ENCODE peak calls at places on chromosomes 2 and 18, in six cellular contexts. One of them, this sample, is unnamed.

GRCh38 chr2:134301099-134301970 is 47.5 kb downstream of the MGAT5 start:
- DNase-seq in EL: peak; percentile 49
- DNase-seq in AG09319: no peak
- DNase-seq in Peyer's patch: no peak
- DNase-seq in A549: no peak
- DNase-seq in right lobe of liver: no peak
- DNase-seq in this sample: no peak

GRCh38 chr18:35508746-35509338 is 11.1 kb upstream of the INO80C start:
- DNase-seq in AG09319: no peak
- DNase-seq in A549: no peak
- DNase-seq in Peyer's patch: no peak
- DNase-seq in EL: no peak
- DNase-seq in right lobe of liver: no peak
- DNase-seq in this sample: peak; percentile 44

GRCh38 chr2:182496596-182496995 is 69.8 kb upstream of the PDE1A start:
- DNase-seq in Peyer's patch: no peak
- DNase-seq in right lobe of liver: no peak
- DNase-seq in A549: no peak
- DNase-seq in AG09319: no peak
- DNase-seq in EL: no peak
- DNase-seq in this sample: no peak

GRCh38 chr18:35581555-35582309 is at the start of gene GALNT1:
- DNase-seq in EL: peak; percentile 13
- DNase-seq in AG09319: no peak
- DNase-seq in right lobe of liver: peak; percentile 60
- DNase-seq in Peyer's patch: peak; percentile 64
- DNase-seq in A549: no peak
- DNase-seq in this sample: peak; percentile 67

GRCh38 chr2:43879261-43879660 is 40.5 kb downstream of the ABCG8 start:
- DNase-seq in right lobe of liver: no peak
- DNase-seq in EL: no peak
- DNase-seq in AG09319: no peak
- DNase-seq in Peyer's patch: no peak
- DNase-seq in A549: no peak
- DNase-seq in this sample: no peak

GRCh38 chr2:88187038-88187676 is 17.0 kb downstream of the THNSL2 start:
- DNase-seq in EL: peak; percentile 50
- DNase-seq in A549: peak; percentile 44
- DNase-seq in Peyer's patch: peak; percentile 79
- DNase-seq in right lobe of liver: peak; percentile 79
- DNase-seq in AG09319: no peak
- DNase-seq in this sample: peak; percentile 95

GRCh38 chr2:152370783-152371182 is 35.8 kb downstream of the FMNL2 start:
- DNase-seq in EL: no peak
- DNase-seq in AG09319: no peak
- DNase-seq in A549: no peak
- DNase-seq in Peyer's patch: no peak
- DNase-seq in right lobe of liver: no peak
- DNase-seq in this sample: no peak

GRCh38 chr2:67896131-67896865 is 166.5 kb downstream of the C1D start:
- DNase-seq in A549: no peak
- DNase-seq in EL: no peak
- DNase-seq in AG09319: no peak
- DNase-seq in right lobe of liver: no peak
- DNase-seq in Peyer's patch: no peak
- DNase-seq in this sample: no peak

GRCh38 chr2:21037671-21038108 is 6.2 kb downstream of the APOB start:
- DNase-seq in right lobe of liver: no peak
- DNase-seq in EL: no peak
- DNase-seq in Peyer's patch: no peak
- DNase-seq in AG09319: no peak
- DNase-seq in A549: no peak
- DNase-seq in this sample: no peak

GRCh38 chr2:222238072-222238471 is 60.7 kb downstream of the PAX3 start:
- DNase-seq in right lobe of liver: no peak
- DNase-seq in AG09319: no peak
- DNase-seq in A549: no peak
- DNase-seq in Peyer's patch: no peak
- DNase-seq in EL: no peak
- DNase-seq in this sample: no peak

GRCh38 chr2:11748018-11748860 is 1.8 kb downstream of the LPIN1 start:
- DNase-seq in right lobe of liver: no peak
- DNase-seq in EL: no peak
- DNase-seq in A549: no peak
- DNase-seq in AG09319: no peak
- DNase-seq in Peyer's patch: no peak
- DNase-seq in this sample: no peak

GRCh38 chr2:241994556-241995213 is 125.2 kb downstream of the RTP5 start:
- DNase-seq in EL: no peak
- DNase-seq in Peyer's patch: peak; percentile 30
- DNase-seq in A549: no peak
- DNase-seq in AG09319: no peak
- DNase-seq in right lobe of liver: no peak
- DNase-seq in this sample: no peak

GRCh38 chr2:38074047-38074774 is 1.7 kb downstream of the CYP1B1 start:
- DNase-seq in A549: no peak
- DNase-seq in EL: no peak
- DNase-seq in right lobe of liver: no peak
- DNase-seq in Peyer's patch: no peak
- DNase-seq in AG09319: no peak
- DNase-seq in this sample: peak; percentile 80

GRCh38 chr18:36595046-36595817 is 233.6 kb downstream of the TPGS2 start:
- DNase-seq in right lobe of liver: no peak
- DNase-seq in Peyer's patch: no peak
- DNase-seq in A549: no peak
- DNase-seq in EL: no peak
- DNase-seq in AG09319: no peak
- DNase-seq in this sample: peak; percentile 33

GRCh38 chr2:23532311-23533013 is 147.5 kb downstream of the KLHL29 start:
- DNase-seq in A549: no peak
- DNase-seq in EL: no peak
- DNase-seq in right lobe of liver: no peak
- DNase-seq in Peyer's patch: no peak
- DNase-seq in AG09319: no peak
- DNase-seq in this sample: no peak

GRCh38 chr2:167264380-167264779 is 376.1 kb downstream of the XIRP2 start:
- DNase-seq in Peyer's patch: no peak
- DNase-seq in A549: no peak
- DNase-seq in EL: peak; percentile 3
- DNase-seq in AG09319: no peak
- DNase-seq in right lobe of liver: no peak
- DNase-seq in this sample: peak; percentile 68

GRCh38 chr18:77517901-77518300 is 268.3 kb downstream of the GALR1 start:
- DNase-seq in EL: no peak
- DNase-seq in AG09319: no peak
- DNase-seq in Peyer's patch: no peak
- DNase-seq in right lobe of liver: no peak
- DNase-seq in A549: no peak
- DNase-seq in this sample: no peak

GRCh38 chr2:119483896-119484718 is 40.2 kb downstream of the SCTR start:
- DNase-seq in A549: no peak
- DNase-seq in right lobe of liver: no peak
- DNase-seq in EL: no peak
- DNase-seq in Peyer's patch: no peak
- DNase-seq in AG09319: no peak
- DNase-seq in this sample: peak; percentile 42

GRCh38 chr2:128424406-128424805 is 105.7 kb upstream of the HS6ST1 start:
- DNase-seq in AG09319: no peak
- DNase-seq in right lobe of liver: no peak
- DNase-seq in A549: no peak
- DNase-seq in Peyer's patch: no peak
- DNase-seq in EL: no peak
- DNase-seq in this sample: peak; percentile 41

GRCh38 chr18:31206787-31207381 is 44.2 kb upstream of the DSC1 start:
- DNase-seq in EL: no peak
- DNase-seq in right lobe of liver: no peak
- DNase-seq in Peyer's patch: peak; percentile 90
- DNase-seq in A549: peak; percentile 58
- DNase-seq in AG09319: no peak
- DNase-seq in this sample: peak; percentile 77

GRCh38 chr2:182685552-182685951 is 30.5 kb upstream of the DNAJC10 start:
- DNase-seq in right lobe of liver: no peak
- DNase-seq in Peyer's patch: no peak
- DNase-seq in A549: no peak
- DNase-seq in AG09319: no peak
- DNase-seq in EL: no peak
- DNase-seq in this sample: no peak

GRCh38 chr18:58533771-58534170 is 95.1 kb downstream of the ALPK2 start:
- DNase-seq in right lobe of liver: no peak
- DNase-seq in EL: no peak
- DNase-seq in Peyer's patch: no peak
- DNase-seq in AG09319: no peak
- DNase-seq in A549: no peak
- DNase-seq in this sample: peak; percentile 18

GRCh38 chr2:167925775-167926174 is 321.6 kb downstream of the STK39 start:
- DNase-seq in A549: no peak
- DNase-seq in Peyer's patch: no peak
- DNase-seq in AG09319: no peak
- DNase-seq in EL: peak; percentile 36
- DNase-seq in right lobe of liver: no peak
- DNase-seq in this sample: no peak